ENCODE peak calls at places on chromosomes 13 and 19, in four cellular contexts. One of them, this sample, is unnamed.

GRCh38 chr19:35216833-35217707 is 11.5 kb downstream of the FAM187B start:
- DNase-seq in AG09309: no peak
- DNase-seq in tibial nerve: no peak
- DNase-seq in WTC11: peak
- DNase-seq in this sample: no peak

GRCh38 chr13:35139591-35139990 is 197.5 kb downstream of the NBEA start:
- DNase-seq in AG09309: no peak
- DNase-seq in tibial nerve: no peak
- DNase-seq in WTC11: no peak
- DNase-seq in this sample: no peak

GRCh38 chr13:72041165-72041564 is 174.2 kb upstream of the DACH1 start:
- DNase-seq in AG09309: no peak
- DNase-seq in tibial nerve: no peak
- DNase-seq in WTC11: no peak
- DNase-seq in this sample: no peak

GRCh38 chr19:10074153-10074552 is 12.0 kb upstream of the SHFL start:
- DNase-seq in AG09309: no peak
- DNase-seq in tibial nerve: no peak
- DNase-seq in WTC11: no peak
- DNase-seq in this sample: no peak

GRCh38 chr13:25608181-25608580 is 236.4 kb downstream of the ATP8A2 start:
- DNase-seq in AG09309: no peak
- DNase-seq in tibial nerve: no peak
- DNase-seq in WTC11: no peak
- DNase-seq in this sample: no peak

GRCh38 chr19:50607874-50608785 is 31.6 kb downstream of the SYT3 start:
- DNase-seq in AG09309: no peak
- DNase-seq in tibial nerve: no peak
- DNase-seq in WTC11: peak
- DNase-seq in this sample: peak

GRCh38 chr19:51097166-51097736 is 11.0 kb downstream of the CTU1 start:
- DNase-seq in AG09309: no peak
- DNase-seq in tibial nerve: peak
- DNase-seq in WTC11: peak
- DNase-seq in this sample: peak

GRCh38 chr13:76106763-76107162 is 470.6 kb downstream of the LMO7 start:
- DNase-seq in AG09309: no peak
- DNase-seq in tibial nerve: no peak
- DNase-seq in WTC11: no peak
- DNase-seq in this sample: no peak

GRCh38 chr19:45676851-45677263 is 8.8 kb downstream of the GIPR start:
- DNase-seq in AG09309: no peak
- DNase-seq in tibial nerve: no peak
- DNase-seq in WTC11: no peak
- DNase-seq in this sample: no peak

GRCh38 chr13:40383132-40383531 is 283.3 kb downstream of the FOXO1 start:
- DNase-seq in AG09309: no peak
- DNase-seq in tibial nerve: no peak
- DNase-seq in WTC11: no peak
- DNase-seq in this sample: no peak

GRCh38 chr13:96285729-96286128 is 195.8 kb downstream of the HS6ST3 start:
- DNase-seq in AG09309: no peak
- DNase-seq in tibial nerve: no peak
- DNase-seq in WTC11: no peak
- DNase-seq in this sample: no peak

GRCh38 chr19:12665281-12665573 is 1.3 kb downstream of the MAN2B1 start:
- DNase-seq in AG09309: no peak
- DNase-seq in tibial nerve: peak
- DNase-seq in WTC11: no peak
- DNase-seq in this sample: no peak

DNA sequence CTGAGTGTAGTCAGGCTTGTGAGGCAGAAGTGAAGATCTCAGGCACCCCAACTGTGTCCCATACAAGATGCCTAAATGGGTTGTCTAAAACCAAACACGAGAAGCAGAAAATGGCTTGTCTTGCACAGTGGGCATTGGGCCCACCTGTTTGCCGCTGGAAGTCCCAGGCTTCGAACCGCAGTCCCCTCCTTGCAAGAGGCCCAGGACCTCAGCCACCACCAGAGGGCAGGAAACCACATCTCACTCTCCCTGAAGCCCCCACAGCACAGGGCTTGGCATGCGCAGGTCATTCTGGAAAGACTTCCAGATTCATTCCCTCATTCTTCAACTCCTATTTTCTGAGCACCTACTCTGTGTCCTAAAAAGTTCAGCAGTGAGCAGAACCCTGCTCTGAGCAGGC is 973.7 kb downstream of the UQCRFS1 start:
- DNase-seq in AG09309: no peak
- DNase-seq in tibial nerve: no peak
- DNase-seq in WTC11: peak
- DNase-seq in this sample: peak
- TF ChIP-seq CTCF in AG09309: peak
- TF ChIP-seq CTCF in tibial nerve: no peak
- TF ChIP-seq CTCF in WTC11: peak
- TF ChIP-seq CTCF in this sample: peak

DNA sequence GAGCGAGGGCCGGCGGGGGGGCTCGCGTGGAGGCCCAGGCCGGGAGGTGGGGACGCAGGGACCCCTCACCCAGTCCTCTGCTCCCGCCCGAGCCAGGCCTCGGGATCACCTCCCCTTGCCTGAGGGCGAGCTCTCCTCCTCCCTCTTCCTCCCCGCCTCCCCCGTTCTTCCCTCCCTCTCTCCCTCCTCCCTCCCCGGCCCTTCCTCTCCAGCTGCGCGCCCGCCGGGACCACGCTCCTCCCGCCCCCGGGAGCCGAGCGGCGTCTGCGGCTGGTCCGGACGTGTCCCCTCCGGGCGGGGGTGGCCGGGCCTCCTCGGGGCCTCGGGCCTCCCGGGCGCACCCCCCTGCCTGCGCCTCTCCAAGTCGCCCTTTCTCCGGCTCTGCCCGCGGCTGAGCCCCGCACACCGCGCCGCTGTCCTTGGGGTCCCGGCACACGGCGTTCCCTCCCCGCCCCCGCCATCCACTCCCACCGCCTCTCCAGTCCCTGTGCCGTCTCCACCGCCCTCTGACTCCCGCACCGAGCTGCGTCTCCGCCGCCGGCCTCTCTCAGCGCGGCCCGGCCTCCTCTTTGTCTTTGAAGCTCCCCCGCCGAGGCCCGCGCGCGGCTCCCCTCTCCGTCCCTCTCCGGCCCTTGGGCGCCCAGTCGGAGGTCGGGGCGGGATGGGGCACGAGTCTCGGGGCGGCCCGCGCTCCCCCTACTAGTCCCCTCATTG is 5.7 kb downstream of the SOX1 start:
- DNase-seq in AG09309: no peak
- DNase-seq in tibial nerve: no peak
- DNase-seq in WTC11: peak
- DNase-seq in this sample: no peak
- TF ChIP-seq CTCF in AG09309: no peak
- TF ChIP-seq CTCF in tibial nerve: no peak
- TF ChIP-seq CTCF in WTC11: no peak
- TF ChIP-seq CTCF in this sample: no peak

GRCh38 chr13:52010890-52011689 is at the start of gene ATP7B:
- DNase-seq in AG09309: no peak
- DNase-seq in tibial nerve: no peak
- DNase-seq in WTC11: peak
- DNase-seq in this sample: peak
- TF ChIP-seq CTCF in AG09309: peak
- TF ChIP-seq CTCF in tibial nerve: no peak
- TF ChIP-seq CTCF in WTC11: no peak
- TF ChIP-seq CTCF in this sample: no peak

DNA sequence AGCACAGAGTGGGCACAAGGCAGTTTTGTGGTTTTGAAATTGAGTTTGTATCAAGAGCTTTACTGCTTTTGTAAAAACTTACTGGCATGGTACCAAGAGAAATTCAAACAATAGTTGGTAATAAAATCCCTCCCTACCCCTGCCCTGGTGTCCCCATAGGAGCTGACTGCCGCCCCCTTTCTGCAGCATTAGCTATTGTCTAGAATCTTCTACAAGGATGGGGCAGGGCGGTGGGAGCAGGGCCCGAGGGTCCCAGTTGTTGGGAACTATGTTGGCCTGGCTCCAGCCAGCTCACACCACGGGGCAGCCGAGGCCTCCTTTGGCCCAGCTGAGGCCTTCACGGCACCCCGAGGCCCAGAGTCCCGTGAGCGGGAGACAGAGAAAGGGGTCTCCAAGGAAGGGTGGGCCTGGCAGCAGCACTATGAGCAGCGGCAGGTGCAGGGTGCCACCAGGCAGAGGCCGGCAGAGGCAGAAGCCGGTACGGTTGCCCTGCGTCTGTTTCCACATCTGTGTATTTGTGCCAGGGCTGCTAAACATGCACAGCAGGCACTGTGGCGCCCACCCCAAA is 57.9 kb downstream of the KDM4B start:
- DNase-seq in AG09309: no peak
- DNase-seq in tibial nerve: no peak
- DNase-seq in WTC11: peak
- DNase-seq in this sample: no peak
- TF ChIP-seq CTCF in AG09309: peak
- TF ChIP-seq CTCF in tibial nerve: no peak
- TF ChIP-seq CTCF in WTC11: peak
- TF ChIP-seq CTCF in this sample: no peak

This sample was measured in cardiac muscle cell.